ENCODE peak calls at places on chromosomes 13 and 19, in four cellular contexts. One of them, this sample, is unnamed.

GRCh38 chr19:40754611-40755247 is 3.7 kb downstream of the SNRPA start:
- DNase-seq in iPS DF 6.9: no peak
- DNase-seq in Daoy: no peak
- DNase-seq in stimulated activated CD4-positive, alpha-beta T cell treated with anti-CD3 and anti-CD28 coated beads, Interleukin-1b, Interleukin-23, amount 100 ng/mL, for 48 hours: peak
- DNase-seq in this sample: peak

GRCh38 chr13:107104631-107105030 is 536.7 kb upstream of the ARGLU1 start:
- DNase-seq in iPS DF 6.9: no peak
- DNase-seq in Daoy: no peak
- DNase-seq in stimulated activated CD4-positive, alpha-beta T cell treated with anti-CD3 and anti-CD28 coated beads, Interleukin-1b, Interleukin-23, amount 100 ng/mL, for 48 hours: no peak
- DNase-seq in this sample: no peak

GRCh38 chr13:111972261-111972780 is 94.6 kb upstream of the SOX1 start:
- DNase-seq in iPS DF 6.9: no peak
- DNase-seq in Daoy: no peak
- DNase-seq in stimulated activated CD4-positive, alpha-beta T cell treated with anti-CD3 and anti-CD28 coated beads, Interleukin-1b, Interleukin-23, amount 100 ng/mL, for 48 hours: no peak
- DNase-seq in this sample: no peak

GRCh38 chr19:45913874-45914830 is at the start of gene NANOS2:
- DNase-seq in iPS DF 6.9: peak
- DNase-seq in Daoy: peak
- DNase-seq in stimulated activated CD4-positive, alpha-beta T cell treated with anti-CD3 and anti-CD28 coated beads, Interleukin-1b, Interleukin-23, amount 100 ng/mL, for 48 hours: no peak
- DNase-seq in this sample: peak

GRCh38 chr13:64928704-64929499 is 2301.2 kb downstream of the PCDH9 start:
- DNase-seq in iPS DF 6.9: no peak
- DNase-seq in Daoy: no peak
- DNase-seq in stimulated activated CD4-positive, alpha-beta T cell treated with anti-CD3 and anti-CD28 coated beads, Interleukin-1b, Interleukin-23, amount 100 ng/mL, for 48 hours: no peak
- DNase-seq in this sample: no peak

GRCh38 chr19:52600639-52601024 is 30.5 kb downstream of the ZNF701 start:
- DNase-seq in iPS DF 6.9: no peak
- DNase-seq in Daoy: no peak
- DNase-seq in stimulated activated CD4-positive, alpha-beta T cell treated with anti-CD3 and anti-CD28 coated beads, Interleukin-1b, Interleukin-23, amount 100 ng/mL, for 48 hours: no peak
- DNase-seq in this sample: peak

GRCh38 chr19:42497492-42498226 is 30.6 kb downstream of the CEACAM1 start:
- DNase-seq in iPS DF 6.9: no peak
- DNase-seq in Daoy: no peak
- DNase-seq in stimulated activated CD4-positive, alpha-beta T cell treated with anti-CD3 and anti-CD28 coated beads, Interleukin-1b, Interleukin-23, amount 100 ng/mL, for 48 hours: no peak
- DNase-seq in this sample: no peak

GRCh38 chr13:112893570-112894422 is 75.2 kb upstream of the MCF2L start:
- DNase-seq in iPS DF 6.9: no peak
- DNase-seq in Daoy: peak
- DNase-seq in stimulated activated CD4-positive, alpha-beta T cell treated with anti-CD3 and anti-CD28 coated beads, Interleukin-1b, Interleukin-23, amount 100 ng/mL, for 48 hours: no peak
- DNase-seq in this sample: peak